ENCODE peak calls at places on chromosomes 16 and 17, in six cellular contexts. W is neural progenitor cell, A is PC-3, D is SK-N-SH, S is HCT116, V is MM.1S. K is an unnamed sample.

GRCh38 chr17:43917348-43918025 is 10.2 kb upstream of the MPP2 start:
- DNase-seq in V (peak), S (no peak), W (peak), A (no peak), D (no peak), K (peak)

GRCh38 chr16:67150058-67150832 is 553 bp downstream of the B3GNT9 start:
- DNase-seq in W (peak), D (peak), A (no peak), S (no peak), V (peak), K (peak)

GRCh38 chr16:28217326-28217725 is 5.6 kb upstream of the XPO6 start:
- DNase-seq in A (no peak), D (no peak), S (no peak), V (no peak), W (no peak), K (no peak)

GRCh38 chr16:15961060-15961511 is 11.7 kb downstream of the ABCC1 start:
- DNase-seq in A (no peak), W (no peak), V (peak), D (no peak), S (no peak), K (no peak)

GRCh38 chr16:85659805-85660511 is 28.8 kb downstream of the GINS2 start:
- DNase-seq in W (peak), D (peak), S (peak), V (peak), A (peak), K (peak)

GRCh38 chr17:8131844-8132441 is 8.0 kb upstream of the HES7 start:
- DNase-seq in A (peak), V (no peak), W (no peak), D (no peak), S (no peak), K (no peak)

GRCh38 chr16:21599994-21600773 is 807 bp downstream of the METTL9 start:
- DNase-seq in D (peak), V (peak), W (peak), S (no peak), A (peak), K (peak)

GRCh38 chr17:48240562-48241130 is 133.1 kb downstream of the SNX11 start:
- DNase-seq in A (peak), D (no peak), S (peak), V (no peak), W (no peak), K (peak)

GRCh38 chr17:16569358-16569712 is 331 bp upstream of the ZNF287 start:
- DNase-seq in D (no peak), S (no peak), V (no peak), W (no peak), A (no peak), K (no peak)

GRCh38 chr16:11706180-11706742 is 36.4 kb downstream of the TXNDC11 start:
- DNase-seq in D (no peak), S (no peak), V (peak), W (no peak), A (no peak), K (peak)

GRCh38 chr17:75252039-75252816 is 9.2 kb downstream of the GGA3 start:
- DNase-seq in A (no peak), S (no peak), W (no peak), D (no peak), V (no peak), K (no peak)

GRCh38 chr17:82304826-82305726 is 12.3 kb downstream of the CD7 start:
- DNase-seq in V (no peak), S (no peak), D (peak), A (no peak), W (no peak), K (no peak)

GRCh38 chr16:15521758-15522509 is 87.5 kb downstream of the BMERB1 start:
- DNase-seq in W (no peak), A (no peak), S (no peak), V (no peak), D (peak), K (no peak)

GRCh38 chr17:2373179-2373578 is 27.7 kb downstream of the MNT start:
- DNase-seq in D (no peak), W (no peak), S (no peak), V (no peak), A (no peak), K (no peak)

GRCh38 chr17:21020622-21021021 is 22.2 kb downstream of the USP22 start:
- DNase-seq in W (no peak), V (no peak), S (no peak), A (no peak), D (no peak), K (no peak)

GRCh38 chr17:6473128-6473767 is 29.0 kb downstream of the PIMREG start:
- DNase-seq in A (peak), V (peak), D (peak), S (peak), W (peak), K (peak)

GRCh38 chr16:85425061-85425662 is 188.0 kb upstream of the GSE1 start:
- DNase-seq in V (no peak), A (no peak), D (peak), W (peak), S (no peak), K (no peak)

GRCh38 chr16:1414532-1415265 is at the start of gene UNKL:
- DNase-seq in D (peak), A (peak), S (no peak), W (peak), V (peak), K (peak)

GRCh38 chr16:57964157-57964700 is 6.7 kb downstream of the CNGB1 start:
- DNase-seq in D (no peak), A (no peak), V (no peak), W (no peak), S (no peak), K (no peak)

GRCh38 chr16:19844945-19845641 is 39.6 kb downstream of the GPRC5B start:
- DNase-seq in W (no peak), D (no peak), V (no peak), S (no peak), A (peak), K (peak)

GRCh38 chr17:21171309-21171922 is 42.5 kb downstream of the TMEM11 start:
- DNase-seq in D (no peak), A (no peak), V (peak), W (no peak), S (no peak), K (no peak)

GRCh38 chr16:27628216-27628945 is 78.4 kb downstream of the KATNIP start:
- DNase-seq in V (no peak), A (no peak), W (peak), S (no peak), D (peak), K (no peak)

DNA sequence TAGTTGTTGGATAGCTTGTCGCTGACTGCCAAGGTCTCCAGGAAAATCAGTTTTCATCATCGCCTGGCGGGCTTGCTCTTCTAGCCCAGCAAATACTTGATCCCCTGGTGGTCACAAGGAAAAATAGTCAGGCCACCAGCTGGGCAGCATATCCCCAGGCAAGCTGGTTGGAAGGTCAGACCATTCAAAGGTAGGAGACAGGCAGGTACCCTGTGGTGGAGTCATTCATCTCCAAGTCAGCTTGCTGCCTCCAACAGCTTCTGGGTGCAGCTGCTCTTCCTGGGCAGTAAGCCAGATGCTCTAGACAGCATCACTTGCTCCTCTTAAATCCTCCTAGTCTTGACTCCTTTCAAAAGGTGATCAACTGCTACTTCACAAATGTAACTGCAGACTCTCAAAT is 16.0 kb downstream of the ZNF821 start:
- DNase-seq in D (no peak), A (no peak), S (no peak), W (no peak), V (no peak), K (no peak)
- TF ChIP-seq EZH2phosphoT487 in D (no peak), A (no peak), S (no peak), W (no peak), V (no peak), K (no peak)

DNA sequence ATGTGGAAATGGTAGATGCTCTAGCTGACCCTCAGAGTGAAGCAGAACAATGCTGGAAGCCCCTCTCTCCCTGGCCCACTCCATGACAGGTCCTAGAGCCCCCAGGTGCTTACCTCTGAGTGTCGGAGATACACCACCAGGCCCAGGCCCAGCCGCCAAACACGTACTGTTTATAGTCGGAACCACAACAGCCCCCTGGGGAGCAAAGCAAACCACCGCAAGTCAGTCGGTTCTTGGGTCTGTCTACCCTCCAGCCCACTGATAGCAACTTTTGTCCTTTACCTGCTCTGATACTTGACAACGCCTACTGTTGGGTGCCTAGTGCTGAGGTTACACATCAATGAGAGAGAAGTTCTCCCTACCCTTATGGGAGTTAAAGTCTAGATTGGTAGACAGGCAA is 8.7 kb downstream of the FLOT2 start:
- DNase-seq in S (no peak), W (no peak), A (no peak), V (no peak), D (no peak), K (no peak)
- H3K9ac ChIP-seq in S (no peak), W (no peak), A (no peak), V (no peak), D (no peak), K (no peak)

GRCh38 chr17:80393961-80394360 is 21.0 kb upstream of the ENDOV start:
- DNase-seq in D (no peak), A (no peak), V (no peak), W (no peak), S (no peak), K (no peak)

GRCh38 chr17:80396680-80397387 is 18.1 kb upstream of the ENDOV start:
- DNase-seq in S (no peak), D (no peak), A (no peak), V (no peak), W (no peak), K (no peak)

GRCh38 chr17:80393491-80393890 is 21.5 kb upstream of the ENDOV start:
- DNase-seq in D (no peak), V (no peak), W (no peak), A (no peak), S (no peak), K (no peak)

GRCh38 chr17:80394629-80395216 is 20.2 kb upstream of the ENDOV start:
- DNase-seq in A (no peak), V (no peak), D (no peak), S (no peak), W (peak), K (no peak)

GRCh38 chr17:80395402-80396151 is 19.4 kb upstream of the ENDOV start:
- DNase-seq in S (no peak), A (no peak), D (peak), W (no peak), V (no peak), K (peak)
- TF ChIP-seq EZH2phosphoT487 in S (no peak), A (no peak), D (no peak), W (no peak), V (no peak), K (no peak)

GRCh38 chr17:28226563-28226962 is 92.4 kb upstream of the TMEM97 start:
- DNase-seq in V (no peak), W (no peak), A (no peak), S (no peak), D (no peak), K (no peak)

GRCh38 chr17:28227278-28228108 is 91.5 kb upstream of the TMEM97 start:
- DNase-seq in S (peak), W (peak), V (no peak), D (peak), A (peak), K (peak)

GRCh38 chr17:28230011-28230410 is 89.0 kb upstream of the TMEM97 start:
- DNase-seq in W (no peak), V (peak), S (no peak), A (no peak), D (no peak), K (no peak)

GRCh38 chr17:28228986-28229729 is 89.8 kb upstream of the TMEM97 start:
- DNase-seq in S (no peak), A (no peak), D (peak), V (no peak), W (no peak), K (no peak)

GRCh38 chr17:28228109-28228840 is 90.7 kb upstream of the TMEM97 start:
- DNase-seq in A (no peak), W (peak), D (peak), S (no peak), V (no peak), K (peak)
- H3K9ac ChIP-seq in A (no peak), W (no peak), D (no peak), S (peak), V (no peak), K (no peak)

DNA sequence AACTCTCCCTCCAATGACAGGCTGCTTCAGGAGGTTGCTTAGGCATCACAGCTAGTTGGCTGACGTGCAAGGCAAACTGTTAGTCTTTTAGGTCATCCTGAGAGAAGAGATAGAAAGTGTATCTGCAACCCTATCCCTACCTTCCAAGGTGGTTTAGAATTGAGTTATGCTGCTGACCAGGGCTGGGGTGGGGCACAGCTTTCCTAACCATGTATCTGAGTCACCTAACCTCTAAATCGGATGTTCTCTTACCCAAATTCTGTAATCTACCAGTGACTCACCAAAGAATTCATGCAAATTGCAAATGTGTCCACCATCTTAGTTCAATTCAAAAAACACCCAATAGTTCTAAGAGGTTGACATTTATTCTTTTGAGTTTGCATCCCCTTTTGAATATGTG is 107.2 kb upstream of the DYNLRB2 start:
- DNase-seq in W (no peak), V (no peak), A (peak), D (no peak), S (no peak), K (peak)
- TF ChIP-seq EZH2phosphoT487 in W (no peak), V (no peak), A (no peak), D (no peak), S (no peak), K (no peak)

DNA sequence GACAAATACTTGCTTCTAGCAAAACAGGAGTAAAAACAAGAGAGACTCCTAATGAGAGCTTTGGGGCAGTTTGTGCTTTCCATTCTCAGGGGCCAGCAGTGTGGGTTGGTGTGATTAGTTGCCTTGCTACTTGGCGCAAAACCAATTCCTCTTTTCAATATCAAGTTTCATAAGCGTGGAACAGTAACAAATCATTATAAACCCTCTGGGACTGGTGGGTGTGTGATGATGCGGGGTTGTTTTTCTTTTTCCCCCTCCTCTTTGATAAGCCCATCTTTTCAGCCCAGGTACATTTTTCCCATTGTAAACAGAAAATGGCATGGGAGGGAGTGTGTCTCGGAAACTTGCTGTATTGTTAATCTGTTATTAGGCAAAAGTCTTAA is 166.5 kb downstream of the CCDC182 start:
- DNase-seq in S (no peak), A (no peak), W (no peak), V (no peak), D (no peak), K (peak)
- H3K9ac ChIP-seq in S (no peak), A (no peak), W (no peak), V (no peak), D (no peak), K (no peak)

DNA sequence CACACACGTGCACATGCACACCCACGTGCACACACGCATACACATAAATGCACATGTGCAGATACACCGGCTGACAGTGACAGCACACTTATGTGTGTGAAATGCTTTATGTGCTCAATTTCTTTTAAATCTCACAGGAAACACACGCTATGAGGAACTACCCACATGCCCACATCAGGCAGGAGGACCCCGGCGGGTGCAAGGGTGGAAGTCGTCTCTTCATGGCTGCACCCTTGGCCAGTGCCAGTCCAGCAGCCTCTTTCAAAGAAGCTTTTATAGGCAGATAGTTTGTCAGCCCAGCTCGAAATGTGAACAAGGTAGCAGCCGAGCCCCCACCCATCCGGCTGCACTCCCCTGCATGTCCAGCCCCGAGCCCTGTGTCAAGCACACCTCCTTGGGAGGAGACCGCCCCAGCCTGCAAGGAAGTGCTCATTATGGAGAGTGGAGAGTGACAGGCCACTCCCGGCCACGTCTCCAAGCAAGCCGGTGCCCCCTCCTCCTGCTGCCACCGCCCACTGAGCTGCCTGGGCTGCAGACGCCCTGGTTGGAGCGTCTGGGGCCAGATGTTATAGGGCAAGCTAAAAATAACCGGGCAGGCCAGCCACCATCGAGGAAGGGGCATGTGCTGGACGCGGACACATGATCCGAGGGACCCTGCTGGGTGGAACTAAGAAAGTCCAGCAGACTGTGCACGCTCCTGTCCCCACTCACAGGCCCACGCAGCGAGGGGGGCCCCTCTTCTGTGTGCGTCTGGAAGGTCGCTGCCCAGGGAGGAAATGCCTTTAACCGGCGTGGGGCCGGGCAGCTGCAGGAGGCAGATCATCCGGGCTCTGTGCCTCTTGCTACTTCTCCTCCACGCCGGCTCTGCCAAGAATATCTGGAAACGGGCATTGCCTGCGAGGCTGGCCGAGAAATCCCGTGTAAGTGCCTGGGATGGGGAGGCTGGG is at the start of gene WFDC1:
- DNase-seq in S (no peak), W (peak), D (peak), A (no peak), V (no peak), K (peak)
- TF ChIP-seq EZH2phosphoT487 in S (no peak), W (no peak), D (no peak), A (no peak), V (no peak), K (no peak)